ENCODE peak calls at places on chromosomes 4 and X, in eight cellular contexts. One of them, this sample, is unnamed.
A peak's percentile ranks its signal among the peaks of the same experiment; 100 is the strongest.

GRCh38 chr4:155796031-155796430 is 37.2 kb downstream of the GUCY1B1 start:
- DNase-seq in fibroblast of mammary gland: peak; percentile 35
- DNase-seq in heart right ventricle: no peak
- DNase-seq in lower leg skin: no peak
- DNase-seq in cardiac fibroblast: peak; percentile 22
- DNase-seq in GM12865: peak; percentile 46
- DNase-seq in epithelial cell of proximal tubule: no peak
- DNase-seq in Panc1: no peak
- DNase-seq in this sample: no peak

GRCh38 chr4:77564231-77564630 is 41.4 kb upstream of the CXCL13 start:
- DNase-seq in epithelial cell of proximal tubule: no peak
- DNase-seq in heart right ventricle: no peak
- DNase-seq in fibroblast of mammary gland: peak; percentile 78
- DNase-seq in lower leg skin: no peak
- DNase-seq in cardiac fibroblast: peak; percentile 81
- DNase-seq in Panc1: no peak
- DNase-seq in GM12865: no peak
- DNase-seq in this sample: no peak

GRCh38 chr4:154551872-154552686 is 1.9 kb upstream of the PLRG1 start:
- DNase-seq in lower leg skin: peak; percentile 87
- DNase-seq in heart right ventricle: peak; percentile 43
- DNase-seq in cardiac fibroblast: peak; percentile 89
- DNase-seq in fibroblast of mammary gland: peak; percentile 85
- DNase-seq in Panc1: peak; percentile 56
- DNase-seq in GM12865: peak; percentile 86
- DNase-seq in epithelial cell of proximal tubule: peak; percentile 38
- DNase-seq in this sample: peak; percentile 87

GRCh38 chrX:68060506-68061205 is 372.6 kb downstream of the OPHN1 start:
- DNase-seq in fibroblast of mammary gland: no peak
- DNase-seq in Panc1: no peak
- DNase-seq in lower leg skin: no peak
- DNase-seq in GM12865: no peak
- DNase-seq in epithelial cell of proximal tubule: no peak
- DNase-seq in cardiac fibroblast: peak; percentile 2
- DNase-seq in heart right ventricle: no peak
- DNase-seq in this sample: no peak

GRCh38 chr4:75779059-75779757 is 54.8 kb downstream of the USO1 start:
- DNase-seq in cardiac fibroblast: no peak
- DNase-seq in GM12865: peak; percentile 24
- DNase-seq in Panc1: no peak
- DNase-seq in lower leg skin: no peak
- DNase-seq in fibroblast of mammary gland: no peak
- DNase-seq in heart right ventricle: no peak
- DNase-seq in epithelial cell of proximal tubule: no peak
- DNase-seq in this sample: no peak

GRCh38 chr4:1579834-1580686 is 104.1 kb downstream of the FAM53A start:
- DNase-seq in Panc1: peak; percentile 32
- DNase-seq in heart right ventricle: peak; percentile 92
- DNase-seq in epithelial cell of proximal tubule: no peak
- DNase-seq in GM12865: no peak
- DNase-seq in lower leg skin: peak; percentile 99
- DNase-seq in cardiac fibroblast: no peak
- DNase-seq in fibroblast of mammary gland: peak; percentile 43
- DNase-seq in this sample: peak; percentile 89

GRCh38 chr4:124322234-124322831 is 390.2 kb downstream of the ANKRD50 start:
- DNase-seq in GM12865: peak; percentile 23
- DNase-seq in epithelial cell of proximal tubule: no peak
- DNase-seq in lower leg skin: no peak
- DNase-seq in cardiac fibroblast: peak; percentile 73
- DNase-seq in Panc1: peak; percentile 17
- DNase-seq in fibroblast of mammary gland: peak; percentile 64
- DNase-seq in heart right ventricle: no peak
- DNase-seq in this sample: peak; percentile 83

GRCh38 chr4:13766722-13767495 is 139.4 kb upstream of the BOD1L1 start:
- DNase-seq in epithelial cell of proximal tubule: no peak
- DNase-seq in Panc1: no peak
- DNase-seq in GM12865: no peak
- DNase-seq in fibroblast of mammary gland: peak; percentile 39
- DNase-seq in lower leg skin: no peak
- DNase-seq in cardiac fibroblast: peak; percentile 34
- DNase-seq in heart right ventricle: no peak
- DNase-seq in this sample: no peak

GRCh38 chrX:134929813-134930212 is 61.0 kb upstream of the SMIM10 start:
- DNase-seq in cardiac fibroblast: no peak
- DNase-seq in heart right ventricle: no peak
- DNase-seq in fibroblast of mammary gland: no peak
- DNase-seq in GM12865: no peak
- DNase-seq in epithelial cell of proximal tubule: no peak
- DNase-seq in lower leg skin: no peak
- DNase-seq in Panc1: no peak
- DNase-seq in this sample: no peak

GRCh38 chr4:188254211-188254610 is 115.0 kb downstream of the TRIML1 start:
- DNase-seq in epithelial cell of proximal tubule: no peak
- DNase-seq in heart right ventricle: no peak
- DNase-seq in lower leg skin: no peak
- DNase-seq in Panc1: no peak
- DNase-seq in GM12865: no peak
- DNase-seq in cardiac fibroblast: no peak
- DNase-seq in fibroblast of mammary gland: peak; percentile 14
- DNase-seq in this sample: no peak

GRCh38 chr4:178665916-178666315 is 1223.7 kb upstream of the AGA start:
- DNase-seq in Panc1: no peak
- DNase-seq in GM12865: no peak
- DNase-seq in fibroblast of mammary gland: no peak
- DNase-seq in epithelial cell of proximal tubule: no peak
- DNase-seq in lower leg skin: no peak
- DNase-seq in cardiac fibroblast: no peak
- DNase-seq in heart right ventricle: no peak
- DNase-seq in this sample: no peak

GRCh38 chr4:178672512-178672911 is 1230.3 kb upstream of the AGA start:
- DNase-seq in lower leg skin: no peak
- DNase-seq in fibroblast of mammary gland: no peak
- DNase-seq in heart right ventricle: no peak
- DNase-seq in Panc1: no peak
- DNase-seq in cardiac fibroblast: no peak
- DNase-seq in GM12865: no peak
- DNase-seq in epithelial cell of proximal tubule: no peak
- DNase-seq in this sample: no peak

DNA sequence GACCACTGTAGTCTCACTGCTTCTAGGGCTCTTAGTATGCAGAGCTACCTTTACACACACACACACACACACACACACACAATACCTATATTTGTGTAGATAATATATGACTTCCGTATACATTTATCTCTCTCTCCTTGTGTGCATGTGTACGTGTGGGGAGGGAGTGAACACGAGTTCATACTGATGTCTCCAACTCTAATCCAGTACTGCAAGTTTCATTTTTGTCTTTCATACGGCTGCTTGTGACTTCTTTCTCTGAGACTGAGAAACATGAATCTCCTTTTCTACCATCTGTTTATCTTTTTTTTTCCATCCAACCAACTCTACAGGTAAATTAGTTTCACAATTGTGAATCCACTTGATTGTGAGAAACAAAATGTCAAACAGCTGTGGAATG is 1229.5 kb upstream of the AGA start:
- DNase-seq in Panc1: no peak
- DNase-seq in cardiac fibroblast: no peak
- DNase-seq in fibroblast of mammary gland: no peak
- DNase-seq in epithelial cell of proximal tubule: no peak
- DNase-seq in lower leg skin: no peak
- DNase-seq in heart right ventricle: no peak
- DNase-seq in GM12865: no peak
- DNase-seq in this sample: no peak
- TF ChIP-seq CTCF in Panc1: no peak
- TF ChIP-seq CTCF in cardiac fibroblast: no peak
- TF ChIP-seq CTCF in fibroblast of mammary gland: no peak
- TF ChIP-seq CTCF in epithelial cell of proximal tubule: no peak
- TF ChIP-seq CTCF in lower leg skin: no peak
- TF ChIP-seq CTCF in heart right ventricle: no peak
- TF ChIP-seq CTCF in GM12865: no peak
- TF ChIP-seq CTCF in this sample: no peak

GRCh38 chrX:38163193-38163592 is 57.5 kb downstream of the SRPX start:
- DNase-seq in GM12865: no peak
- DNase-seq in epithelial cell of proximal tubule: no peak
- DNase-seq in heart right ventricle: no peak
- DNase-seq in fibroblast of mammary gland: no peak
- DNase-seq in lower leg skin: no peak
- DNase-seq in Panc1: no peak
- DNase-seq in cardiac fibroblast: no peak
- DNase-seq in this sample: no peak
- TF ChIP-seq CTCF in GM12865: no peak
- TF ChIP-seq CTCF in epithelial cell of proximal tubule: no peak
- TF ChIP-seq CTCF in heart right ventricle: no peak
- TF ChIP-seq CTCF in fibroblast of mammary gland: no peak
- TF ChIP-seq CTCF in lower leg skin: no peak
- TF ChIP-seq CTCF in Panc1: no peak
- TF ChIP-seq CTCF in cardiac fibroblast: no peak
- TF ChIP-seq CTCF in this sample: no peak

DNA sequence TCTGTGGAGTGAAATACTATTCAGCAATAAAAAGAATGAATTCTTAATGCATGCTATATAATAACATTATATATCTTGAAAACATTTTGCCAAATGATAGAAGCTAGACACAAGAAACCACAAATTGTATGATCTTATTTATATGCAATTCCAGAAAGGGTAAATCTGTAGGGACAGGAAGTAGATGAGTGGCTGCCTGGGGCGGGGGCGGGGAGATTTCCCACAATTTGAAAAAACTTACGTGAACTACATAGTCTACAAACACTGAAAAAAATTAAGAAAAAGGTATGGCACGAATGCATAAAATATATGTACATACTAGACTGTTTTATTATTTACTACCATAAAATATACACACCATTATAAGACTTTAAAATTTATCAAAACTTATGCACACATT is 81.6 kb downstream of the WWC2 start:
- DNase-seq in fibroblast of mammary gland: no peak
- DNase-seq in lower leg skin: no peak
- DNase-seq in Panc1: no peak
- DNase-seq in heart right ventricle: no peak
- DNase-seq in cardiac fibroblast: no peak
- DNase-seq in epithelial cell of proximal tubule: no peak
- DNase-seq in GM12865: no peak
- DNase-seq in this sample: no peak
- TF ChIP-seq CTCF in fibroblast of mammary gland: no peak
- TF ChIP-seq CTCF in lower leg skin: no peak
- TF ChIP-seq CTCF in Panc1: no peak
- TF ChIP-seq CTCF in heart right ventricle: no peak
- TF ChIP-seq CTCF in cardiac fibroblast: no peak
- TF ChIP-seq CTCF in epithelial cell of proximal tubule: no peak
- TF ChIP-seq CTCF in GM12865: no peak
- TF ChIP-seq CTCF in this sample: no peak

DNA sequence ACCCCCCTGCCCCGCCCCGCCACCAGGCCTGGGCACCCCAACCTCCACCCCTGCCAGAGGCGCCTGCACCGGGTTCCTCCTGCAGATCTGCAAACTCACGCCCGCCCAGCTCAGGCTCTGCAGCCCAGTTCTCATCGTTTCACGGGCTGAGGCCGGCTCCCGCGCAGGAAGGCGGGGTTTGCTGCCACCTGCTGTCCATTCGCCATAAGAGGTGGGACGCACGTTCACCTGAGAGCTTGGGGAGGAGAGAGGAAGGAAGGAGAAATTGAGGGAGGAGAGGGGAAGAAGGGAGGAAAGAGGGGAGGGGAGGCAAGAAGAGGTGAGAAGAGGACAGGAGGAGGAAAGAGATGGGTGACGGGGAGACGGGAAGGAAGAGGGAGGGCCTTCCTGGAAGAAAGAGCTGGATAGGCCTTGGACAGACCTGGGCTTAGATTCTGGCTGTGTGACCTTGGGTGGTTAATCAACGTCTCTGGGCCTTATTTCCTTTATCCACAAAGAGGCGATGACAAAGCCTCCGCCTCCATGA is 114.5 kb downstream of the ADRA2C start:
- DNase-seq in lower leg skin: peak; percentile 89
- DNase-seq in Panc1: peak; percentile 15
- DNase-seq in heart right ventricle: peak; percentile 71
- DNase-seq in epithelial cell of proximal tubule: peak; percentile 1
- DNase-seq in GM12865: peak; percentile 67
- DNase-seq in fibroblast of mammary gland: peak; percentile 45
- DNase-seq in cardiac fibroblast: peak; percentile 56
- DNase-seq in this sample: peak; percentile 37
- TF ChIP-seq CTCF in lower leg skin: no peak
- TF ChIP-seq CTCF in Panc1: peak; percentile 83
- TF ChIP-seq CTCF in heart right ventricle: peak; percentile 73
- TF ChIP-seq CTCF in epithelial cell of proximal tubule: peak; percentile 77
- TF ChIP-seq CTCF in GM12865: peak; percentile 66
- TF ChIP-seq CTCF in fibroblast of mammary gland: peak; percentile 51
- TF ChIP-seq CTCF in cardiac fibroblast: peak; percentile 59
- TF ChIP-seq CTCF in this sample: peak; percentile 60

DNA sequence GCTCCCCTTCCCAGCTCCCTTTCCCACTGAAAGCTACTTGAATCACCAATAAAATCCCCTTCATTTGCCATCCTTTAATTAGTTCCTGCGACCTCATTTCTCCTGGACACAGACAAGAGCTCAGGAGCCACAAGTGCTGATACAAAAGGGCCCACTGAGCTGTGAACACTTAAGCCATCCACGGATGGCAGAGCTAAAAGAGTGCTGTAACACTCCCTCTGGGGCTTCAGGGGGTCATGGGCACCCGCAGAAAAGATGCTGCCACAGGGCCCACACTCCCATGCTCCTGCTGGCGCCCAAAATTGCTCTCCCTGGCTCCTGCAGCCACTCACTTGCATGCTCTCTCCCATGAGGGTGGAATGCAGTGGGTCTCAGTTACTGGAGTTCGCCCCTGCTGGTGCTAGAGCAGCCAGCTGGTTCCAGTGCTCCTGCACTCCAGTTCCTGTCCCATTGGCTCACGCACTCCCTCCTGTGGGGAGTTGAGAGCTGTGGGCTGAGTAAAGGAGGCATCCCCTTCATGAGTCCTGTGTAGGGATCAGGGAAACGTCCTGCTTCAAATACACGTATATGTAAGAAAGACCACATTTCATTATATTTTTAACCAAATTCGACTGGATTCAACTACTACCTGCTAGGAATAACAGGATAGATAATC is 1291.0 kb downstream of the ARAP2 start:
- DNase-seq in epithelial cell of proximal tubule: no peak
- DNase-seq in Panc1: no peak
- DNase-seq in GM12865: peak; percentile 1
- DNase-seq in fibroblast of mammary gland: no peak
- DNase-seq in cardiac fibroblast: no peak
- DNase-seq in heart right ventricle: no peak
- DNase-seq in lower leg skin: no peak
- DNase-seq in this sample: no peak
- TF ChIP-seq CTCF in epithelial cell of proximal tubule: peak; percentile 7
- TF ChIP-seq CTCF in Panc1: no peak
- TF ChIP-seq CTCF in GM12865: no peak
- TF ChIP-seq CTCF in fibroblast of mammary gland: no peak
- TF ChIP-seq CTCF in cardiac fibroblast: no peak
- TF ChIP-seq CTCF in heart right ventricle: no peak
- TF ChIP-seq CTCF in lower leg skin: no peak
- TF ChIP-seq CTCF in this sample: no peak